ENCODE peak calls at places on chromosomes 2 and 18, in seven cellular contexts. P, I, T, D, G, O and E are unnamed samples.

GRCh38 chr2:42021490-42021889 is 26.3 kb upstream of the PKDCC start:
- DNase-seq in P (peak), T (no peak), D (no peak), G (no peak), I (peak), O (peak), E (no peak)

GRCh38 chr2:61660511-61661388 is 122.6 kb upstream of the XPO1 start:
- DNase-seq in I (peak), G (no peak), O (no peak), P (peak), D (no peak), T (no peak), E (no peak)

GRCh38 chr18:8750954-8751415 is 45.6 kb downstream of the MTCL1 start:
- DNase-seq in T (no peak), I (peak), D (no peak), O (no peak), G (peak), P (peak), E (no peak)

GRCh38 chr2:42216712-42217111 is 47.6 kb downstream of the EML4 start:
- DNase-seq in T (no peak), I (peak), G (no peak), O (no peak), D (no peak), P (peak), E (no peak)

GRCh38 chr18:54358495-54358793 is 738 bp downstream of the C18orf54 start:
- DNase-seq in D (no peak), T (no peak), G (no peak), I (no peak), O (no peak), P (peak), E (no peak)

GRCh38 chr2:109611467-109612095 is 2.2 kb downstream of the SEPTIN10 start:
- DNase-seq in T (no peak), P (peak), I (peak), D (no peak), O (no peak), G (no peak), E (no peak)

GRCh38 chr2:105329561-105330495 is at the start of gene TGFBRAP1:
- DNase-seq in P (peak), T (peak), I (peak), O (no peak), G (peak), D (peak), E (peak)

GRCh38 chr2:218896501-218897393 is 16.1 kb downstream of the WNT10A start:
- DNase-seq in G (no peak), O (no peak), T (no peak), I (no peak), P (no peak), D (no peak), E (peak)

GRCh38 chr2:46548103-46548486 is 68.7 kb downstream of the TMEM247 start:
- DNase-seq in P (no peak), T (no peak), O (no peak), I (no peak), G (peak), D (no peak), E (no peak)

GRCh38 chr2:239955989-239956817 is 68.9 kb downstream of the NDUFA10 start:
- DNase-seq in T (no peak), O (no peak), P (no peak), G (no peak), D (no peak), I (no peak), E (no peak)

GRCh38 chr2:42877936-42878335 is 85.6 kb upstream of the HAAO start:
- DNase-seq in D (no peak), I (no peak), O (no peak), P (no peak), T (no peak), G (peak), E (no peak)

GRCh38 chr18:79571221-79572092 is 108.1 kb upstream of the CTDP1 start:
- DNase-seq in O (peak), T (no peak), G (peak), D (peak), I (no peak), P (no peak), E (peak)

GRCh38 chr2:105749583-105750399 is 5.1 kb downstream of the NCK2 start:
- DNase-seq in G (no peak), I (peak), T (no peak), P (peak), D (no peak), O (no peak), E (no peak)

GRCh38 chr2:80054339-80054675 is 250.2 kb downstream of the LRRTM1 start:
- DNase-seq in I (no peak), G (no peak), T (no peak), P (peak), D (no peak), O (no peak), E (no peak)

GRCh38 chr18:75211721-75212625 is 1.4 kb downstream of the TSHZ1 start:
- DNase-seq in P (peak), D (no peak), T (peak), I (peak), O (no peak), G (no peak), E (no peak)

GRCh38 chr18:45542043-45542442 is 73.2 kb upstream of the SLC14A2 start:
- DNase-seq in D (peak), T (no peak), P (no peak), I (no peak), G (no peak), O (no peak), E (no peak)

GRCh38 chr2:216691210-216691741 is 4.1 kb downstream of the IGFBP5 start:
- DNase-seq in P (peak), D (peak), T (no peak), G (peak), I (peak), O (peak), E (no peak)

GRCh38 chr2:239756392-239757153 is 268.6 kb downstream of the NDUFA10 start:
- DNase-seq in T (no peak), I (peak), P (peak), D (no peak), O (no peak), G (no peak), E (no peak)

GRCh38 chr2:104656496-104657310 is 197.2 kb upstream of the POU3F3 start:
- DNase-seq in O (no peak), I (no peak), D (no peak), P (no peak), G (no peak), T (peak), E (no peak)

GRCh38 chr2:109207201-109207600 is 78.2 kb downstream of the SH3RF3 start:
- DNase-seq in D (no peak), I (no peak), O (no peak), P (no peak), G (no peak), T (no peak), E (no peak)

GRCh38 chr2:222318712-222319575 is 20.1 kb upstream of the PAX3 start:
- DNase-seq in P (peak), D (no peak), T (no peak), I (peak), G (no peak), O (no peak), E (no peak)

GRCh38 chr2:236001166-236001828 is 166.9 kb downstream of the GBX2 start:
- DNase-seq in P (no peak), I (no peak), O (no peak), G (no peak), D (no peak), T (no peak), E (no peak)

GRCh38 chr2:240997856-240998705 is at the start of gene SNED1:
- DNase-seq in O (peak), P (peak), G (peak), T (peak), I (peak), D (peak), E (peak)

GRCh38 chr2:88959480-88960204 is 268.2 kb downstream of the RPIA start:
- DNase-seq in G (no peak), T (no peak), I (peak), D (no peak), P (no peak), O (no peak), E (no peak)

GRCh38 chr2:195468771-195469170 is 188.3 kb upstream of the SLC39A10 start:
- DNase-seq in D (no peak), T (no peak), O (no peak), I (no peak), P (no peak), G (no peak), E (no peak)

GRCh38 chr2:53969285-53970094 is 1.3 kb downstream of the PSME4 start:
- DNase-seq in T (no peak), I (peak), D (no peak), P (peak), O (no peak), G (no peak), E (no peak)

GRCh38 chr2:66390152-66390551 is 44.8 kb upstream of the MEIS1 start:
- DNase-seq in D (no peak), P (no peak), I (no peak), O (no peak), T (no peak), G (no peak), E (no peak)

DNA sequence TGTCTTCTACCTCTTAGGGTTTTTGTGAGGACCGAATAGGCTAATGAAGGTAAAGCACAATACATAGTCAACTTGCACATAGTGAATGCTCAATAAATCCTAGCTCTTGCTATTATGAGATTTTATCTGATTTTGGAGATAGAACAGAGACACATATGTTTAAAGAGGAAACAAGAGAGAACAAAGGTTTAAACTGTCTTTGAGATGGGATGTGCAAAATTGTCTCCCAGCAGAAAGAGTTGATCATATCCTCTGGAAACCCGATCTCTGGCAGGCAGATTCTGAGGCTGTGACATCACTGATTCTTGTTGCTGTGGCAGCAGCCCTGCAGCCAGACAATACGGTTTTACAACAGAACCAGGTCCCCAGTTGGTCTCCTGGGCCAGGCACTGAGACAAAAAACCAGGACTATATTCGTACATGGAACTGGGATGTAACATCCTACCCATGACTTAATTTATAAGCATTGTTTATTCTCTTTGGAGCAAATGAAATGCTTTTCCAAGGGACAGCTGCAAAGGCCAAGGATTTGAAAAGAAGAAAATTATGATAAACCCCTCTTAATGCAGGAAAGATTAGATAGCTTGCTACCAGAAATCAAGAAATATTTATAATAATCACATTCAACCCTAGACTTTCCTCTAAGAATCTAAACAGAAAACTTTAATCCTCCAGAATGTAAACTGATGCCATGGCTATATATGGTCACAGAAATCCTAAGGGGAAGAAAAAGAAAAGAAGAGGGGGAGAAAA is 80.2 kb downstream of the SLC8A1 start:
- DNase-seq in G (no peak), O (no peak), I (peak), T (peak), D (peak), P (peak), E (no peak)
- TF ChIP-seq CTCF in G (no peak), O (no peak), I (no peak), T (no peak), D (no peak), P (no peak), E (no peak)

GRCh38 chr2:33086400-33087015 is 139.8 kb downstream of the LTBP1 start:
- DNase-seq in I (peak), T (no peak), G (no peak), O (no peak), D (no peak), P (peak), E (no peak)
- TF ChIP-seq CTCF in I (peak), T (no peak), G (no peak), O (no peak), D (peak), P (no peak), E (no peak)

GRCh38 chr2:133641497-133641896 is 73.2 kb upstream of the NCKAP5 start:
- DNase-seq in O (no peak), T (no peak), G (no peak), P (no peak), I (no peak), D (peak), E (no peak)
- TF ChIP-seq CTCF in O (no peak), T (no peak), G (no peak), P (peak), I (no peak), D (no peak), E (no peak)

GRCh38 chr2:188979119-188979729 is 5.1 kb downstream of the COL3A1 start:
- DNase-seq in O (no peak), D (no peak), G (no peak), T (no peak), I (peak), P (peak), E (no peak)

GRCh38 chr2:188978291-188979081 is 4.3 kb downstream of the COL3A1 start:
- DNase-seq in T (no peak), D (no peak), I (peak), G (no peak), O (no peak), P (peak), E (no peak)

GRCh38 chr2:188974184-188974583 is at the start of gene COL3A1:
- DNase-seq in G (no peak), T (no peak), D (peak), O (no peak), P (peak), I (peak), E (no peak)

GRCh38 chr2:188975497-188976102 is 1.4 kb downstream of the COL3A1 start:
- DNase-seq in G (no peak), I (peak), T (no peak), O (no peak), D (peak), P (peak), E (no peak)

GRCh38 chr2:188976545-188977268 is 2.5 kb downstream of the COL3A1 start:
- DNase-seq in I (peak), G (no peak), T (no peak), P (peak), D (no peak), O (no peak), E (no peak)
- TF ChIP-seq CTCF in I (peak), G (peak), T (peak), P (peak), D (peak), O (peak), E (no peak)

GRCh38 chr2:152098798-152099654 is at the start of gene CACNB4:
- DNase-seq in I (peak), T (peak), D (no peak), P (peak), O (no peak), G (no peak), E (peak)
- TF ChIP-seq CTCF in I (no peak), T (no peak), D (no peak), P (no peak), O (no peak), G (no peak), E (no peak)

DNA sequence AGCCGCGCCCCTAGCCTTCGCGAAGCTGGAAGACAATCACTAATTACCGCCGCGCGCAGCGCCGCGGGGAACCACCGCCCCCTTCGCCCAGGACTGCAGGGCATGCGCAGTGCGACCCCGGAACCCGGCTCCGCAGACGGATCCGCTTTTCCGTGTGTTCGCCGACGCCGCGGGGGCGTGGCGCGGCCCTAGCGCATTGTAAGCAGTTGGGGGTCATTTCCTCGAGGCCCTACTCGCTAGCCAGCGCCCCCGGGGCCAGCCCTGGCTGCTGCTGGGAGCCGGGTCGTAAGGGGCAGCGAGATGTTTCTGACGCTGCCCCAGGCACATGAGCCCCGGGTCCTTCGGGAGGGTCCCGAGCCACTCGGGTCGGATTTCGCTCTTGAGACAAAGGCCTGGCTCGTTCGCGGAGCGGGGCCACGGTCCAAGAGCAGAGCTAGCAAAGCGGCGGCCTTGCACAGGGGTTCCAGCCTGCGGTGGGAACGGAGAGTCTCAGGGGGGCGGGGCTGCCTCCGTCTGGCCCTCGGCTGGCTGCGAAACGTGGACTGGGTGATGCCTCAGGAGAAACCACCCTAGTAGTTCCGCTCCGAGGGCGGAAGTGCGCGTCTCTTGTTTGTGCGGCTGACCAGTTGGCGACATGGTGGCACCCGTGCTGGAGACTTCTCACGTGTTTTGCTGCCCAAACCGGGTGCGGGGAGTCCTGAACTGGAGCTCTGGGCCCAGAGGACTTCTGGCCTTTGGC is at the start of the genes ELP2 and SLC39A6:
- DNase-seq in O (peak), G (peak), D (peak), T (peak), P (peak), I (peak), E (peak)
- TF ChIP-seq CTCF in O (peak), G (no peak), D (no peak), T (no peak), P (no peak), I (no peak), E (no peak)

GRCh38 chr2:97656905-97657587 is 6.8 kb downstream of the ACTR1B start:
- DNase-seq in T (no peak), O (no peak), P (no peak), G (no peak), D (no peak), I (no peak), E (no peak)
- TF ChIP-seq CTCF in T (no peak), O (no peak), P (no peak), G (no peak), D (no peak), I (no peak), E (no peak)

GRCh38 chr2:51420521-51420920 is 388.6 kb upstream of the NRXN1 start:
- DNase-seq in O (no peak), I (peak), P (no peak), T (no peak), G (no peak), D (no peak), E (no peak)

GRCh38 chr2:51424418-51424817 is 392.5 kb upstream of the NRXN1 start:
- DNase-seq in G (no peak), P (no peak), D (no peak), T (no peak), O (no peak), I (no peak), E (no peak)
- TF ChIP-seq CTCF in G (no peak), P (no peak), D (no peak), T (no peak), O (no peak), I (no peak), E (no peak)